ENCODE peak calls at places on chromosome 13, in five cellular contexts. E is A549, A is HepG2, Y is K562, N is GM23338. D is an unnamed sample.

GRCh38 chr13:50650936-50651638 is 192.4 kb downstream of the DLEU7 start:
- DNase-seq in Y (no peak), N (no peak), E (no peak), A (no peak), D (no peak)

GRCh38 chr13:29402168-29402621 is 193.3 kb downstream of the SLC7A1 start:
- DNase-seq in E (no peak), A (no peak), N (no peak), Y (no peak), D (no peak)

GRCh38 chr13:20877902-20878301 is 24.6 kb downstream of the XPO4 start:
- DNase-seq in Y (no peak), N (no peak), A (no peak), E (no peak), D (no peak)

GRCh38 chr13:53121131-53121773 is 92.6 kb downstream of the OLFM4 start:
- DNase-seq in A (no peak), Y (no peak), E (no peak), N (peak; percentile 32), D (no peak)

GRCh38 chr13:66508153-66508909 is 721.8 kb downstream of the PCDH9 start:
- DNase-seq in E (no peak), Y (no peak), N (no peak), A (no peak), D (no peak)

GRCh38 chr13:97249093-97249787 is 27.1 kb downstream of the MBNL2 start:
- DNase-seq in E (no peak), Y (no peak), A (no peak), N (no peak), D (no peak)

GRCh38 chr13:66995366-66995663 is 234.8 kb downstream of the PCDH9 start:
- DNase-seq in Y (no peak), E (no peak), A (no peak), N (no peak), D (no peak)

GRCh38 chr13:96100457-96101220 is 10.7 kb downstream of the HS6ST3 start:
- DNase-seq in E (no peak), Y (no peak), N (peak; percentile 40), A (no peak), D (no peak)

GRCh38 chr13:44132710-44133109 is 240.9 kb upstream of the SERP2 start:
- DNase-seq in E (no peak), Y (no peak), A (no peak), N (no peak), D (no peak)

GRCh38 chr13:76210262-76210661 is 574.1 kb downstream of the LMO7 start:
- DNase-seq in A (no peak), N (no peak), E (no peak), Y (no peak), D (no peak)

GRCh38 chr13:30429721-30430694 is 7.7 kb downstream of the UBE2L5 start:
- DNase-seq in N (no peak), Y (peak; percentile 14), A (no peak), E (peak; percentile 60), D (peak; percentile 59)

GRCh38 chr13:63741029-63741813 is 2325.6 kb upstream of the PCDH20 start:
- DNase-seq in Y (no peak), A (no peak), N (no peak), E (no peak), D (no peak)

GRCh38 chr13:63636231-63636993 is 2220.8 kb upstream of the PCDH20 start:
- DNase-seq in A (no peak), E (peak; percentile 0), N (peak; percentile 43), Y (no peak), D (peak; percentile 8)

GRCh38 chr13:24032674-24033073 is 127.8 kb upstream of the SPATA13 start:
- DNase-seq in N (no peak), Y (no peak), A (peak; percentile 47), E (no peak), D (no peak)

GRCh38 chr13:60402022-60402421 is 5.0 kb downstream of the TDRD3 start:
- DNase-seq in A (no peak), N (no peak), Y (no peak), E (no peak), D (no peak)

GRCh38 chr13:102566513-102566912 is 30.3 kb upstream of the TPP2 start:
- DNase-seq in N (no peak), E (no peak), A (no peak), Y (no peak), D (no peak)

GRCh38 chr13:113758651-113759524 is at the start of gene TMEM255B:
- DNase-seq in N (peak; percentile 83), A (no peak), Y (peak; percentile 92), E (peak; percentile 88), D (no peak)

GRCh38 chr13:111951982-111952565 is 114.9 kb upstream of the SOX1 start:
- DNase-seq in E (no peak), Y (no peak), A (no peak), N (no peak), D (no peak)

GRCh38 chr13:95295026-95295425 is 6.2 kb downstream of the ABCC4 start:
- DNase-seq in N (no peak), Y (no peak), A (no peak), E (no peak), D (no peak)

GRCh38 chr13:106153041-106153440 is 382.4 kb downstream of the EFNB2 start:
- DNase-seq in N (no peak), A (no peak), Y (no peak), E (no peak), D (no peak)

GRCh38 chr13:53782400-53783030 is 753.9 kb downstream of the OLFM4 start:
- DNase-seq in A (peak; percentile 33), Y (no peak), E (peak; percentile 1), N (peak; percentile 84), D (peak; percentile 3)

GRCh38 chr13:112447306-112447705 is 71.2 kb downstream of the SPACA7 start:
- DNase-seq in Y (no peak), E (no peak), N (no peak), A (no peak), D (no peak)

GRCh38 chr13:110816500-110816899 is 98.4 kb downstream of the ANKRD10 start:
- DNase-seq in E (no peak), A (no peak), Y (no peak), N (no peak), D (no peak)

GRCh38 chr13:38685974-38686571 is 804 bp upstream of the FREM2 start:
- DNase-seq in A (no peak), E (no peak), N (peak; percentile 85), Y (no peak), D (no peak)

GRCh38 chr13:32977321-32977720 is 38.9 kb upstream of the KL start:
- DNase-seq in Y (no peak), E (no peak), N (no peak), A (no peak), D (no peak)

GRCh38 chr13:73937420-73937819 is 196.8 kb downstream of the KLF12 start:
- DNase-seq in A (no peak), E (no peak), Y (no peak), N (no peak), D (no peak)

DNA sequence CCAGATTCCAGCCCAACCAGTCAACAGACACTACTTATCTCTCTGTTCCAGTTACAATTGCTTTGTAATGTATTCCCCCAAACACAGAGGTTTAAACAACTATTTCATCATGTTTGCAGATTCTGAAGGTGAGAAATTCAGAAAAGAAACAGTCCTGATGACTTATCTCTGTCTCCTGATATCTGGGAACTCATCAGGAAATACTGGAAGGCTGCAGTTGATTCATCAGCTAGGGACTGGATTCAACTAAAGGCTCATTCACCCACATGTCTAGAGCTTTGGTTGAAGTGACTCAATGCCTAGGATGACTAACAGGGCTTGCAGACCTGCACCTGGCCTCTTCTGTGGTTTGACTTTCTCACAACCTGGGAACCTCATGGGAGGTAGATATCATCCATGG is 56.6 kb upstream of the GPC6 start:
- DNase-seq in N (no peak), Y (no peak), E (no peak), A (peak; percentile 18), D (no peak)
- TF ChIP-seq JUNB in N (no peak), Y (no peak), E (peak; percentile 42), A (no peak), D (no peak)

GRCh38 chr13:41610426-41610825 is 153.1 kb downstream of the RGCC start:
- DNase-seq in Y (no peak), E (no peak), A (peak; percentile 66), N (no peak), D (no peak)
- TF ChIP-seq JUNB in Y (no peak), E (no peak), A (no peak), N (no peak), D (no peak)

GRCh38 chr13:77611068-77611467 is 75.6 kb downstream of the SCEL start:
- DNase-seq in E (no peak), N (no peak), A (no peak), Y (no peak), D (no peak)
- TF ChIP-seq JUNB in E (no peak), N (no peak), A (no peak), Y (no peak), D (no peak)

DNA sequence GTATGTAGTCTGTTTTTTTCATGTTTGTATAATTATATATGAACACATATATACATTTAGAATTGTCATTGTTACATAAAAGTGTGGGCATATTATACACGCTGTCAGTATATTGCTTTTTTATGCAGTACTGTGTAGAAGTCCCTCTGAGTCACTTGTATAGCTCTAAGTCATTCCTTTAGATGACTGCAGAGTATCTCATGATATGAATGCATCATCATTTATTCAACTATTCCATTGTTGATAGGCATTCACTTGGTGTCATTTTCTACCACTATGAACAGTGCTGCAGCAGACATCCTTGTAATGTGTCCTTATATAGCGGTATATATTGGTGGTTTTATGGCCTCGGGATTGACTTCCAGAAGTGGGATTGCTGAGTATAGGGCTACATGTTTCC is 15.3 kb downstream of the RFXAP start:
- DNase-seq in A (no peak), E (no peak), N (no peak), Y (no peak), D (no peak)
- TF ChIP-seq JUNB in A (no peak), E (no peak), N (no peak), Y (no peak), D (no peak)